ENCODE peak calls at places on chromosomes 2 and 18, in ten cellular contexts. One of them, this sample, is unnamed.

GRCh38 chr2:99150691-99151090 is 4.1 kb downstream of the TSGA10 start:
- DNase-seq in stimulated activated CD8-positive, alpha-beta memory T cell treated with anti-CD3 and anti-CD28 coated beads, Interleukin-2, amount 100 ng/mL, for 1 hour: no peak
- DNase-seq in NCI-H2081 treated with DMSO at 0.1 percent for 48 hours: no peak
- DNase-seq in mucosa of gallbladder: no peak
- DNase-seq in fibroblast of the conjunctiva: no peak
- DNase-seq in T-cell: no peak
- DNase-seq in activated T-cell treated with anti-CD3 and anti-CD28 coated beads for 48 hours: no peak
- DNase-seq in BE2C: no peak
- DNase-seq in AG09319: no peak
- DNase-seq in left cardiac atrium: no peak
- DNase-seq in this sample: no peak

GRCh38 chr2:48205137-48205798 is 299.0 kb upstream of the FBXO11 start:
- DNase-seq in BE2C: no peak
- DNase-seq in AG09319: no peak
- DNase-seq in left cardiac atrium: no peak
- DNase-seq in stimulated activated CD8-positive, alpha-beta memory T cell treated with anti-CD3 and anti-CD28 coated beads, Interleukin-2, amount 100 ng/mL, for 1 hour: no peak
- DNase-seq in mucosa of gallbladder: no peak
- DNase-seq in fibroblast of the conjunctiva: no peak
- DNase-seq in NCI-H2081 treated with DMSO at 0.1 percent for 48 hours: no peak
- DNase-seq in T-cell: no peak
- DNase-seq in activated T-cell treated with anti-CD3 and anti-CD28 coated beads for 48 hours: no peak
- DNase-seq in this sample: no peak

GRCh38 chr2:151777487-151777886 is 43.2 kb upstream of the NEB start:
- DNase-seq in NCI-H2081 treated with DMSO at 0.1 percent for 48 hours: no peak
- DNase-seq in BE2C: no peak
- DNase-seq in left cardiac atrium: no peak
- DNase-seq in T-cell: no peak
- DNase-seq in AG09319: no peak
- DNase-seq in mucosa of gallbladder: no peak
- DNase-seq in stimulated activated CD8-positive, alpha-beta memory T cell treated with anti-CD3 and anti-CD28 coated beads, Interleukin-2, amount 100 ng/mL, for 1 hour: no peak
- DNase-seq in activated T-cell treated with anti-CD3 and anti-CD28 coated beads for 48 hours: no peak
- DNase-seq in fibroblast of the conjunctiva: no peak
- DNase-seq in this sample: no peak

GRCh38 chr2:16283071-16283850 is 342.9 kb downstream of the MYCN start:
- DNase-seq in left cardiac atrium: no peak
- DNase-seq in activated T-cell treated with anti-CD3 and anti-CD28 coated beads for 48 hours: no peak
- DNase-seq in T-cell: no peak
- DNase-seq in mucosa of gallbladder: no peak
- DNase-seq in fibroblast of the conjunctiva: no peak
- DNase-seq in stimulated activated CD8-positive, alpha-beta memory T cell treated with anti-CD3 and anti-CD28 coated beads, Interleukin-2, amount 100 ng/mL, for 1 hour: no peak
- DNase-seq in AG09319: no peak
- DNase-seq in BE2C: peak
- DNase-seq in NCI-H2081 treated with DMSO at 0.1 percent for 48 hours: no peak
- DNase-seq in this sample: no peak

GRCh38 chr2:233486778-233487552 is 79.6 kb downstream of the USP40 start:
- DNase-seq in BE2C: no peak
- DNase-seq in T-cell: no peak
- DNase-seq in activated T-cell treated with anti-CD3 and anti-CD28 coated beads for 48 hours: no peak
- DNase-seq in NCI-H2081 treated with DMSO at 0.1 percent for 48 hours: no peak
- DNase-seq in AG09319: peak
- DNase-seq in mucosa of gallbladder: no peak
- DNase-seq in left cardiac atrium: no peak
- DNase-seq in stimulated activated CD8-positive, alpha-beta memory T cell treated with anti-CD3 and anti-CD28 coated beads, Interleukin-2, amount 100 ng/mL, for 1 hour: no peak
- DNase-seq in fibroblast of the conjunctiva: peak
- DNase-seq in this sample: peak

GRCh38 chr2:231359948-231360347 is 35.6 kb upstream of the B3GNT7 start:
- DNase-seq in T-cell: no peak
- DNase-seq in activated T-cell treated with anti-CD3 and anti-CD28 coated beads for 48 hours: no peak
- DNase-seq in NCI-H2081 treated with DMSO at 0.1 percent for 48 hours: no peak
- DNase-seq in BE2C: peak
- DNase-seq in AG09319: no peak
- DNase-seq in fibroblast of the conjunctiva: no peak
- DNase-seq in left cardiac atrium: no peak
- DNase-seq in stimulated activated CD8-positive, alpha-beta memory T cell treated with anti-CD3 and anti-CD28 coated beads, Interleukin-2, amount 100 ng/mL, for 1 hour: no peak
- DNase-seq in mucosa of gallbladder: no peak
- DNase-seq in this sample: no peak

GRCh38 chr2:233100192-233100998 is 40.3 kb downstream of the INPP5D start:
- DNase-seq in AG09319: no peak
- DNase-seq in BE2C: no peak
- DNase-seq in left cardiac atrium: no peak
- DNase-seq in T-cell: peak
- DNase-seq in stimulated activated CD8-positive, alpha-beta memory T cell treated with anti-CD3 and anti-CD28 coated beads, Interleukin-2, amount 100 ng/mL, for 1 hour: peak
- DNase-seq in mucosa of gallbladder: no peak
- DNase-seq in NCI-H2081 treated with DMSO at 0.1 percent for 48 hours: no peak
- DNase-seq in fibroblast of the conjunctiva: no peak
- DNase-seq in activated T-cell treated with anti-CD3 and anti-CD28 coated beads for 48 hours: peak
- DNase-seq in this sample: no peak

GRCh38 chr18:2871111-2871720 is 24.4 kb downstream of the EMILIN2 start:
- DNase-seq in T-cell: no peak
- DNase-seq in mucosa of gallbladder: no peak
- DNase-seq in fibroblast of the conjunctiva: no peak
- DNase-seq in NCI-H2081 treated with DMSO at 0.1 percent for 48 hours: no peak
- DNase-seq in left cardiac atrium: no peak
- DNase-seq in BE2C: no peak
- DNase-seq in stimulated activated CD8-positive, alpha-beta memory T cell treated with anti-CD3 and anti-CD28 coated beads, Interleukin-2, amount 100 ng/mL, for 1 hour: no peak
- DNase-seq in AG09319: no peak
- DNase-seq in activated T-cell treated with anti-CD3 and anti-CD28 coated beads for 48 hours: no peak
- DNase-seq in this sample: no peak

GRCh38 chr2:173441222-173441621 is 86.5 kb downstream of the CDCA7 start:
- DNase-seq in BE2C: no peak
- DNase-seq in activated T-cell treated with anti-CD3 and anti-CD28 coated beads for 48 hours: no peak
- DNase-seq in NCI-H2081 treated with DMSO at 0.1 percent for 48 hours: no peak
- DNase-seq in AG09319: peak
- DNase-seq in mucosa of gallbladder: no peak
- DNase-seq in T-cell: no peak
- DNase-seq in stimulated activated CD8-positive, alpha-beta memory T cell treated with anti-CD3 and anti-CD28 coated beads, Interleukin-2, amount 100 ng/mL, for 1 hour: no peak
- DNase-seq in fibroblast of the conjunctiva: peak
- DNase-seq in left cardiac atrium: no peak
- DNase-seq in this sample: no peak

GRCh38 chr2:133642831-133643230 is 74.6 kb upstream of the NCKAP5 start:
- DNase-seq in AG09319: no peak
- DNase-seq in mucosa of gallbladder: no peak
- DNase-seq in left cardiac atrium: no peak
- DNase-seq in NCI-H2081 treated with DMSO at 0.1 percent for 48 hours: no peak
- DNase-seq in activated T-cell treated with anti-CD3 and anti-CD28 coated beads for 48 hours: no peak
- DNase-seq in fibroblast of the conjunctiva: no peak
- DNase-seq in BE2C: no peak
- DNase-seq in T-cell: no peak
- DNase-seq in stimulated activated CD8-positive, alpha-beta memory T cell treated with anti-CD3 and anti-CD28 coated beads, Interleukin-2, amount 100 ng/mL, for 1 hour: no peak
- DNase-seq in this sample: no peak

GRCh38 chr2:12326449-12327190 is 390.1 kb upstream of the TRIB2 start:
- DNase-seq in stimulated activated CD8-positive, alpha-beta memory T cell treated with anti-CD3 and anti-CD28 coated beads, Interleukin-2, amount 100 ng/mL, for 1 hour: no peak
- DNase-seq in fibroblast of the conjunctiva: no peak
- DNase-seq in AG09319: no peak
- DNase-seq in BE2C: no peak
- DNase-seq in NCI-H2081 treated with DMSO at 0.1 percent for 48 hours: no peak
- DNase-seq in activated T-cell treated with anti-CD3 and anti-CD28 coated beads for 48 hours: no peak
- DNase-seq in left cardiac atrium: no peak
- DNase-seq in mucosa of gallbladder: no peak
- DNase-seq in T-cell: peak
- DNase-seq in this sample: no peak

This sample was measured in epithelial cell of prostate.